ENCODE peak calls at places on chromosomes 6 and 20, in six cellular contexts. P, Z, H, S, M and U are unnamed samples.
A peak's percentile ranks its signal among the peaks of the same experiment; 100 is the strongest.

GRCh38 chr6:134873500-134874388 is 76.2 kb downstream of the ALDH8A1 start:
- DNase-seq in P (no peak), Z (no peak), H (no peak), S (no peak), M (no peak), U (no peak)

GRCh38 chr6:20875369-20875963 is 341.2 kb downstream of the CDKAL1 start:
- DNase-seq in P (no peak), Z (no peak), H (peak; percentile 29), S (peak; percentile 10), M (no peak), U (no peak)

GRCh38 chr20:45097485-45098095 is 3.3 kb downstream of the KCNS1 start:
- DNase-seq in P (no peak), Z (no peak), H (no peak), S (no peak), M (no peak), U (no peak)

GRCh38 chr6:156698239-156699016 is 78.8 kb upstream of the ARID1B start:
- DNase-seq in P (no peak), Z (peak; percentile 97), H (no peak), S (no peak), M (no peak), U (no peak)

GRCh38 chr6:84685983-84686584 is 78.3 kb downstream of the TBX18 start:
- DNase-seq in P (peak; percentile 23), Z (no peak), H (peak; percentile 14), S (peak; percentile 51), M (peak; percentile 51), U (peak; percentile 1)

GRCh38 chr6:136089885-136090284 is 160.2 kb downstream of the MTFR2 start:
- DNase-seq in P (no peak), Z (no peak), H (no peak), S (no peak), M (no peak), U (no peak)

GRCh38 chr6:33787954-33788693 is 806 bp downstream of the LEMD2 start:
- DNase-seq in P (peak; percentile 23), Z (peak; percentile 27), H (peak; percentile 46), S (peak; percentile 75), M (no peak), U (no peak)

GRCh38 chr6:73739097-73739496 is 43.1 kb downstream of the CD109 start:
- DNase-seq in P (peak; percentile 52), Z (no peak), H (peak; percentile 66), S (peak; percentile 73), M (no peak), U (peak; percentile 59)

GRCh38 chr6:34242252-34243130 is 5.8 kb downstream of the HMGA1 start:
- DNase-seq in P (no peak), Z (no peak), H (no peak), S (no peak), M (no peak), U (no peak)

GRCh38 chr6:148200302-148200701 is 142.3 kb upstream of the SASH1 start:
- DNase-seq in P (no peak), Z (no peak), H (no peak), S (peak; percentile 12), M (no peak), U (no peak)

DNA sequence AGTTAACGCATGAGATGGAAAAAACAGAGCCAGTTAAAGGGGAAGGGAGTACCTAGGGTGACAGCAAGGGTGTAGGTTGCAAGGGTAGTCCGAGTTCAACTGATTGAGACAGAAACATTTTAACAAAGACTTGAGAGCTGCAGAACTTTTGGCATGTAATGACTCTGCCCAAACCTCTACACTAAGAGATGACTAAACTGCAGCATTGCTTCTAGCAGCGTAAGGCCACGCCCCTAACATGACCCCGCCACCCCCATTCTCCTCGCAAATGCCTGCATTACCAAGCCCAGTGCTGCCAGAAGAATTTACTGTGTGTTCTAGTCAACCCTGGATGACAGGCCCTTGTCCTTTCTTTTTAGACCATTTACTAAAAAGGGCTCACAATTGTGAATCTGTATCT is 6.3 kb upstream of the HINT3 start:
- DNase-seq in P (no peak), Z (no peak), H (no peak), S (peak; percentile 74), M (no peak), U (peak; percentile 9)
- TF ChIP-seq ZNF274 in P (no peak), Z (no peak), H (no peak), S (no peak), M (no peak), U (no peak)

GRCh38 chr6:56959938-56960337 is 5.0 kb downstream of the BEND6 start:
- DNase-seq in P (no peak), Z (no peak), H (no peak), S (no peak), M (no peak), U (no peak)
- TF ChIP-seq ZNF274 in P (no peak), Z (no peak), H (no peak), S (no peak), M (no peak), U (no peak)

DNA sequence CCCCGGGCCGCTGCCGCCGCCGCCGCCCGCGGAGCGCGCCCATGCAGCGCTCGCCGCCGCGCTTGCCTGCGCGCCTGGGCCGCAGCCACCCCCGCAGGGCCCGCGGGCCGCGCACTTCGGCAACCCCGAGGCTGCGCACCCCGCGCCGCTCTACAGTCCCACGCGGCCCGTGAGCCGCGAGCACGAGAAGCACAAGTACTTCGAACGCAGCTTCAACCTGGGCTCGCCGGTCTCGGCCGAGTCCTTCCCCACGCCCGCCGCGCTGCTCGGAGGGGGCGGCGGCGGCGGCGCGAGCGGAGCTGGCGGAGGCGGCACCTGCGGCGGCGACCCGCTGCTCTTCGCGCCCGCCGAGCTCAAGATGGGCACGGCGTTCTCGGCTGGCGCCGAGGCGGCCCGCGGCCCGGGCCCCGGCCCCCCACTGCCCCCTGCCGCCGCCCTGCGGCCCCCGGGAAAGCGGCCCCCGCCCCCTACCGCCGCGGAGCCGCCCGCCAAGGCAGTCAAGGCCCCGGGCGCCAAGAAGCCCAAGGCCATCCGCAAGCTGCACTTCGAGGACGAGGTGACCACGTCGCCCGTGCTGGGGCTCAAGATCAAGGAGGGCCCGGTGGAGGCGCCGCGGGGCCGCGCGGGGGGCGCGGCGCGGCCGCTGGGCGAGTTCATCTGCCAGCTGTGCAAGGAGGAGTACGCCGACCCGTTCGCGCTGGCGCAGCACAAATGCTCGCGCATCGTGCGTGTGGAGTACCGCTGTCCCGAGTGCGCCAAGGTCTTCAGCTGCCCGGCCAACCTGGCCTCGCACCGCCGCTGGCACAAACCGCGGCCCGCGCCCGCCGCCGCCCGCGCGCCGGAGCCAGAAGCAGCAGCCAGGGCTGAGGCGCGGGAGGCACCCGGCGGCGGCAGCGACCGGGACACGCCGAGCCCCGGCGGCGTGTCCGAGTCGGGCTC is 779 bp downstream of the INSM1 start:
- DNase-seq in P (no peak), Z (no peak), H (no peak), S (no peak), M (peak; percentile 72), U (no peak)
- TF ChIP-seq ZNF274 in P (no peak), Z (no peak), H (no peak), S (no peak), M (no peak), U (no peak)

DNA sequence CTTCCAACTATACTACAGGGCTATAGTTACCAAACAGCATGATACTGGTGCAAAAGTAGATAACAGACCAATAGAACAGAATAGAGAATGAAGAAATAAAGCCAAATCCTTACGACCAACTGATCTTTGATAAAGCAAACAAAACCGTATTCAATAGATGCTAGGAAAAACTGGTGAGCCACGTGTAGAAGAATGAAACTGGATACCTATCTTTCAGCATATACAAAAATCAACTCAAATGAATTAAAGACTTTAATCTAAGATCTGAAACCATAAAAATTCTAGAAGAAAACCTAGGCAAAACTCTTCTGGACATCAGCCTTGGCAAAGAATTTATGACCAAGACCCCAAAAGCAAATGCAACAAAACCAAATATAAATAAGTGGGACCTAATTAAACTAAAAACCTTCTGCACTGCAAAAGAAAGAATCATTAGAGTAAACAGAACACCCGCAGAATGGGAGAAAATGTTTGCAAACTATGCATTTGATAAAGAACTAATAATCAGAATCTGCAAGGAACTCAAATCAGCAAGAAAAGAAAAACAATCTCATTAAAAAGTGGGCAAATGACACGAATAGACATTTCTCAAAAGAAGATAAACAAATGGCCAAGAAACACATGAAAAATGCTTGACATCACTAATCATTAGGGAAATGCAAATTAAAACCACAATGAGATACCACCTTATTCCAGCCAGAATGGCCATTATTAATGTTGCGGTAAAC is 109.8 kb downstream of the TAF4 start:
- DNase-seq in P (no peak), Z (no peak), H (peak; percentile 36), S (no peak), M (no peak), U (no peak)
- TF ChIP-seq ZNF274 in P (no peak), Z (no peak), H (no peak), S (no peak), M (no peak), U (no peak)

GRCh38 chr20:57414867-57415592 is 23.8 kb downstream of the RBM38 start:
- DNase-seq in P (no peak), Z (no peak), H (no peak), S (peak; percentile 77), M (no peak), U (no peak)

GRCh38 chr20:57416296-57417022 is 25.3 kb downstream of the RBM38 start:
- DNase-seq in P (no peak), Z (no peak), H (no peak), S (no peak), M (no peak), U (no peak)

GRCh38 chr20:57415791-57416190 is 24.6 kb downstream of the RBM38 start:
- DNase-seq in P (no peak), Z (no peak), H (no peak), S (peak; percentile 56), M (no peak), U (no peak)

GRCh38 chr20:57417830-57418780 is 26.9 kb downstream of the RBM38 start:
- DNase-seq in P (no peak), Z (no peak), H (no peak), S (peak; percentile 87), M (no peak), U (no peak)

GRCh38 chr20:57417051-57417689 is 26.0 kb downstream of the RBM38 start:
- DNase-seq in P (no peak), Z (no peak), H (no peak), S (no peak), M (no peak), U (no peak)
- TF ChIP-seq ZNF274 in P (no peak), Z (no peak), H (no peak), S (no peak), M (no peak), U (no peak)

DNA sequence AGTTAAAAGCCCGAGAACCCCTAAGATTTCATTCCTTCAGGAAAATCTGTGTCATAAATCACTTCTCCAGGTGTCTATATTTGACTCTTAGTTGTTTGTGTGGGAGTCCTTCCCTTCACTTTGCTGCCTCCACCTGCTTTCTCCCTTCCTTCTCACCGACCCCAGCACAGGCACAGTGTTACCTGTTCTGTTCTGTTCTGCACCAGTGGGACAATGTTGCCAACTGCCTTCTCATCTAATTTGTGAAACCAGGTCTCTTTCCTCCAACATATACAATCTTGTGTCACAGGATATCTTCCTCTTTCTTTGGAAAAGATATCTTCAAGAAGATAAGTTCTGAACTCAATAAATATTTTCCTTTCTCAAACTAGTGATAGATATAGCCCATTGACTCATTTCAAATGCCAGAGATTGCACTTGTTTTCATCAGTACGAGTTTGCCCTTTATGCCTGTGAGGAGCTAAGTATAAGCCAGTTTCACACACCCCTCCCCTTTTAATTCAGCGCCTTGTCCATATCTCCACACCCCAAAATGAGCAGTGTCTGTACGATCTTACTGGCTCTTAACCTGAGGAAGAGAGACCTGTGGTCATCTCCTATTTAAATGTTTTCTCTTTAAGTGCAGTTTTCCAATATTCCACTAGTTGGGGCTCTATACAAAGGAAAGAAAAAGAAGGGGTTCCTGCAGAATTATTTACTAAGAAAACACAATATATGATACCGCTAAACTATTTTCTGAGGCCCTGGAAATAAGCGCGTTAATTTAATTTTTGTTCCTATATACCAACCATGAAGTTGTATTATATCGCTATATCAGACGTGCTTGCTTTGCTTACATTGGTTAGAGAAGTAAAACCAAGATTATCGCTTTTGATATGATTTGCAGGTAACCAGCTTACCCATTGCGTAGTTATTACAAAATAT is 81.6 kb upstream of the PREP start:
- DNase-seq in P (peak; percentile 42), Z (no peak), H (peak; percentile 41), S (peak; percentile 31), M (no peak), U (peak; percentile 22)
- TF ChIP-seq ZNF274 in P (no peak), Z (no peak), H (no peak), S (no peak), M (no peak), U (no peak)